ENCODE peak calls at places on chromosomes 6 and 20, in seven cellular contexts. A is NCI-H2081; S is sigmoid colon; J is NCI-H1105 treated with DMSO at 0.1 percent for 48 hours; U is astrocyte of the cerebellum; O is stimulated activated CD4-positive, alpha-beta T cell treated with anti-CD3 and anti-CD28 coated beads, Interleukin-2, amount 100 ng/mL, for 24 hours; B is HEK293T. K is an unnamed sample.

GRCh38 chr20:64001607-64002011 is 20.7 kb downstream of the PRPF6 start:
- DNase-seq in A (peak), S (no peak), J (peak), U (no peak), O (no peak), B (no peak), K (no peak)

GRCh38 chr6:105397987-105398386 is 4.9 kb downstream of the PREP start:
- DNase-seq in A (peak), S (no peak), J (no peak), U (no peak), O (no peak), B (no peak), K (no peak)

GRCh38 chr6:30493643-30494250 is 4.4 kb downstream of the HLA-E start:
- DNase-seq in A (no peak), S (no peak), J (no peak), U (no peak), O (peak), B (no peak), K (peak)

GRCh38 chr6:137862419-137863125 is 4.5 kb upstream of the TNFAIP3 start:
- DNase-seq in A (no peak), S (no peak), J (no peak), U (no peak), O (no peak), B (no peak), K (no peak)

GRCh38 chr6:131013495-131013894 is 49.5 kb downstream of the EPB41L2 start:
- DNase-seq in A (no peak), S (no peak), J (no peak), U (peak), O (no peak), B (no peak), K (no peak)

GRCh38 chr20:57428611-57429496 is 37.7 kb downstream of the RBM38 start:
- DNase-seq in A (no peak), S (no peak), J (no peak), U (no peak), O (no peak), B (no peak), K (no peak)

GRCh38 chr20:50308166-50308512 is 117.5 kb downstream of the CEBPB start:
- DNase-seq in A (no peak), S (peak), J (no peak), U (no peak), O (no peak), B (no peak), K (no peak)

GRCh38 chr6:6682225-6682624 is 93.7 kb downstream of the LY86 start:
- DNase-seq in A (no peak), S (no peak), J (no peak), U (no peak), O (no peak), B (no peak), K (no peak)

GRCh38 chr6:34529665-34530327 is 26.3 kb downstream of the SPDEF start:
- DNase-seq in A (no peak), S (no peak), J (peak), U (no peak), O (no peak), B (no peak), K (no peak)

GRCh38 chr20:61321481-61321880 is 69.4 kb downstream of the CDH4 start:
- DNase-seq in A (no peak), S (peak), J (no peak), U (no peak), O (no peak), B (no peak), K (no peak)

GRCh38 chr6:4088684-4089083 is 9.7 kb upstream of the FAM217A start:
- DNase-seq in A (no peak), S (no peak), J (no peak), U (no peak), O (no peak), B (no peak), K (no peak)

K was measured in effector CD4-positive, alpha-beta T cell.